ENCODE peak calls at places on chromosomes 4 and X, in six cellular contexts. T is caudate nucleus, S is AG08395, K is neuronal stem cell, M is KG1, C is left ventricle myocardium inferior. J is an unnamed sample.

GRCh38 chrX:97616883-97617510 is 733.3 kb downstream of the RPA4 start:
- DNase-seq in T (no peak), K (no peak), S (peak; percentile 61), M (no peak), C (no peak), J (peak; percentile 57)

GRCh38 chr4:15396157-15396800 is 31.6 kb upstream of the C1QTNF7 start:
- DNase-seq in S (peak; percentile 44), M (no peak), T (no peak), C (no peak), K (peak; percentile 38), J (peak; percentile 62)

GRCh38 chr4:39426728-39427127 is 20.0 kb downstream of the KLB start:
- DNase-seq in C (no peak), S (no peak), K (no peak), M (no peak), T (no peak), J (no peak)

GRCh38 chr4:2886622-2887021 is 43.0 kb downstream of the ADD1 start:
- DNase-seq in M (no peak), K (no peak), S (no peak), T (no peak), C (no peak), J (no peak)

GRCh38 chr4:7476820-7477219 is 42.1 kb upstream of the PSAPL1 start:
- DNase-seq in M (no peak), S (no peak), K (no peak), T (no peak), C (no peak), J (no peak)

GRCh38 chrX:104307341-104307740 is 52.6 kb upstream of the ESX1 start:
- DNase-seq in S (no peak), K (no peak), T (no peak), C (no peak), M (no peak), J (peak; percentile 60)

GRCh38 chr4:51880016-51880915 is 37.3 kb downstream of the DCUN1D4 start:
- DNase-seq in S (no peak), K (no peak), T (no peak), C (no peak), M (no peak), J (peak; percentile 75)

GRCh38 chr4:56786955-56787354 is 34.5 kb downstream of the SPINK2 start:
- DNase-seq in K (no peak), T (no peak), S (peak; percentile 67), C (peak; percentile 76), M (no peak), J (peak; percentile 91)

GRCh38 chrX:2412131-2412530 is 88.6 kb downstream of the DHRSX start:
- DNase-seq in S (no peak), M (no peak), C (no peak), K (no peak), T (no peak), J (no peak)

GRCh38 chr4:143482753-143483362 is 30.6 kb upstream of the SMARCA5 start:
- DNase-seq in M (no peak), K (peak; percentile 17), S (peak; percentile 66), C (no peak), T (no peak), J (peak; percentile 55)

GRCh38 chr4:89836897-89837384 is at the start of gene SNCA:
- DNase-seq in C (peak; percentile 49), S (peak; percentile 17), K (no peak), M (peak; percentile 47), T (peak; percentile 79), J (peak; percentile 68)

GRCh38 chr4:126242679-126243390 is 928.1 kb downstream of the FAT4 start:
- DNase-seq in S (no peak), K (no peak), M (no peak), C (peak; percentile 63), T (no peak), J (no peak)

GRCh38 chrX:73668779-73669178 is 105.8 kb downstream of the CHIC1 start:
- DNase-seq in T (no peak), M (no peak), K (no peak), S (no peak), C (peak; percentile 18), J (no peak)

GRCh38 chr4:168098257-168098717 is 6.0 kb downstream of the ANXA10 start:
- DNase-seq in K (no peak), T (no peak), M (no peak), S (no peak), C (no peak), J (peak; percentile 79)

GRCh38 chrX:154019633-154020499 is at the start of gene IRAK1:
- DNase-seq in C (peak; percentile 52), S (peak; percentile 71), M (peak; percentile 5), T (peak; percentile 18), K (peak; percentile 27), J (peak; percentile 48)

GRCh38 chrX:107429090-107429489 is 20.4 kb upstream of the FRMPD3 start:
- DNase-seq in S (no peak), M (no peak), C (no peak), K (no peak), T (no peak), J (peak; percentile 28)

GRCh38 chrX:3609800-3610199 is 103.6 kb downstream of the PRKX start:
- DNase-seq in K (no peak), S (peak; percentile 56), M (no peak), C (no peak), T (no peak), J (peak; percentile 90)

GRCh38 chrX:71222929-71223328 is at the start of gene GJB1:
- DNase-seq in C (no peak), K (no peak), T (peak; percentile 51), M (no peak), S (no peak), J (no peak)

GRCh38 chr4:183200453-183200852 is 101.4 kb downstream of the WWC2 start:
- DNase-seq in S (peak; percentile 79), M (no peak), C (peak; percentile 48), T (no peak), K (no peak), J (peak; percentile 94)

GRCh38 chr4:137705171-137705783 is 173.0 kb upstream of the PCDH18 start:
- DNase-seq in C (no peak), M (no peak), T (no peak), S (peak; percentile 70), K (no peak), J (peak; percentile 92)

GRCh38 chr4:69124941-69125340 is 28.7 kb downstream of the UGT2B7 start:
- DNase-seq in K (no peak), S (no peak), C (no peak), T (no peak), M (no peak), J (no peak)

GRCh38 chr4:85672116-85672515 is 197.2 kb downstream of the ARHGAP24 start:
- DNase-seq in T (no peak), K (no peak), C (no peak), S (peak; percentile 34), M (no peak), J (no peak)

GRCh38 chr4:151359576-151359975 is 34.2 kb upstream of the SH3D19 start:
- DNase-seq in C (no peak), M (no peak), T (no peak), K (no peak), S (no peak), J (no peak)

J was measured in amniotic epithelial cell.